ENCODE peak calls at places on chromosome 21, in four cellular contexts. P is GM23338, U is HCT116, R is PC-9. H is an unnamed sample.

GRCh38 chr21:43025636-43026180 is 49.9 kb downstream of the CBS start:
- DNase-seq in U (no peak), P (no peak), R (peak; percentile 95), H (no peak)

GRCh38 chr21:42660118-42660470 is 6.7 kb downstream of the PDE9A start:
- DNase-seq in U (no peak), P (no peak), R (no peak), H (no peak)

GRCh38 chr21:43643193-43643592 is 16.1 kb downstream of the HSF2BP start:
- DNase-seq in P (no peak), R (no peak), U (no peak), H (no peak)

GRCh38 chr21:45289655-45290515 is 2.2 kb upstream of the POFUT2 start:
- DNase-seq in U (peak; percentile 35), R (no peak), P (peak; percentile 47), H (peak; percentile 30)

GRCh38 chr21:44424608-44425306 is 30.6 kb upstream of the LRRC3 start:
- DNase-seq in R (no peak), U (no peak), P (no peak), H (no peak)

GRCh38 chr21:45300786-45301520 is 13.3 kb upstream of the POFUT2 start:
- DNase-seq in P (no peak), R (no peak), U (no peak), H (no peak)

GRCh38 chr21:46171996-46172862 is 12.0 kb downstream of the SPATC1L start:
- DNase-seq in P (no peak), U (no peak), R (no peak), H (no peak)

GRCh38 chr21:44836666-44837471 is 19.0 kb upstream of the SUMO3 start:
- DNase-seq in P (no peak), R (peak; percentile 49), U (no peak), H (peak; percentile 35)

GRCh38 chr21:45324430-45325205 is 36.9 kb upstream of the POFUT2 start:
- DNase-seq in R (no peak), U (no peak), P (no peak), H (no peak)

GRCh38 chr21:46048926-46049889 is 48.7 kb upstream of the COL6A2 start:
- DNase-seq in U (no peak), P (peak; percentile 46), R (peak; percentile 88), H (peak; percentile 94)

GRCh38 chr21:39670741-39671140 is 58.0 kb downstream of the B3GALT5 start:
- DNase-seq in P (no peak), R (no peak), U (no peak), H (no peak)

GRCh38 chr21:44421901-44422840 is 33.1 kb upstream of the LRRC3 start:
- DNase-seq in P (no peak), R (no peak), U (no peak), H (no peak)

GRCh38 chr21:14290584-14290983 is 74.6 kb downstream of the RBM11 start:
- DNase-seq in U (no peak), P (no peak), R (no peak), H (no peak)

GRCh38 chr21:44736291-44737004 is 25.1 kb upstream of the TSPEAR start:
- DNase-seq in R (peak; percentile 84), U (no peak), P (no peak), H (peak; percentile 93)

DNA sequence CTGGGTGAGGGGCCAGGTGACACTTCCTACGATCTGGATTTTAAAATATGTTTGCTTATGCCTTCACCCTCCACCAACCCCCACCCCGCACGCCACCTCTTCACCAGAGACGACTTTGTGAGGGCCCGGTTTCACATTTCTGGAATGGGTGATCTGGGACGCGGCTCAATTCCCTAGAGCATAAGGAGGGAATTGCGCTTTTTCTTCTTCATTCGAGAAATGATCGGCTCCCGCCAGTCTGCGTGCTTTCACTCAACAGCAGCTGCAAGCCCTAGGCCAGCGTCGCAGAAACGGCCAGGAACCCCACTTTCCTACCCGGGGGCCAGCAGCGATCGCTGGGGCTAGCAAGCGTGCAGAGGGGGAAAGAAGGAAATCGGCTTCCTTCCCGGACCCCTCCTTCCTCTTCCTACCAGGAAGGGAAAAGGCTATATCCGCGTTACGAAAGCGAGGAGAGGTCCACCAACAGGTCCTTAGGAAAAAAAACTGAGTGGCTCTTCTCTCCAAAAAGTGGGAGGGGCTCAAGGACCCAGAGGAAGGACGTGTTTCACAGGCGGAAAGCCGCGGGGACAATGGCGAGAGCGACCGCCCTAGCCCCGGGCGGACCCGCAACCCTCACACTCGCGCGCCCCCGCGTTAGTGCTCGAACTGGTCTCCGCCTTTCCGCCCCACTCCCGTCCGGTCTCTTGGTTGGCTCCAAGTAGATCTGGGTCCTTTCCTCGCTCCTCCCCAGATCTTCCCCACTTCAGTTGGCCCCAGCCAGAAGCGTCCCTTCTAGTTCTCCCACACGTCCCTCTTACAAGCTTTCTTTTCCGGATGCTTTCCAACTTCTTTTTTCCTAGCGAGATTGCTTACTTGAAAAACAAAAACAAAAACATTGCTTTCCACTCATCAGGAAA is 1.1 kb upstream of the ADAMTS1 start:
- DNase-seq in P (peak; percentile 81), U (no peak), R (no peak), H (peak; percentile 69)
- TF ChIP-seq EZH2 in P (peak; percentile 7), U (no peak), R (no peak), H (no peak)

GRCh38 chr21:26032263-26032662 is 138.3 kb downstream of the APP start:
- DNase-seq in R (no peak), P (no peak), U (no peak), H (peak; percentile 52)
- TF ChIP-seq CTCF in R (no peak), P (peak; percentile 15), U (peak; percentile 21), H (peak; percentile 64)

DNA sequence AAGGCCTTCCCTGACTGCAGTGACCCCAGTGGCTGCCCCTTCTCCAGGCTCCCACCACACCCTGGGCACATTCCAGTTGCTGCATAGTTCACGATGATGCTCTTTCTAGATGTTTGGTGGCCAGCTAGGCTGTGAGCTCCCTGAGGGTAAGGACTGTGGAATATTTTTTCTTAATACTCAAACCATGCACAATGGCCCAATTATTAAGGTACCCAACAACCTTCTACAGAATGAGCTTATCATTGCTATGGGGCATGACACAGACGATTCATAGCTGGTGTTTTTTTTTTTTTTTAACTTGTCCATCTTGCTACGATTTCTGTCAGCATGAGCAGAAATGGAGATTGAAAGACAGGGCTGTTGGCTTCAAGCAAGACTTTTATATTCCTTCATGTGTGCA is 68.9 kb upstream of the CLDN14 start:
- DNase-seq in U (no peak), P (no peak), R (no peak), H (no peak)
- H3K9me2 ChIP-seq in U (no peaks in the 10 kb centered on the region), P (peaks cover 6% of the 10 kb centered on the region), R (no peaks in the 10 kb centered on the region), H (no peaks in the 10 kb centered on the region)

DNA sequence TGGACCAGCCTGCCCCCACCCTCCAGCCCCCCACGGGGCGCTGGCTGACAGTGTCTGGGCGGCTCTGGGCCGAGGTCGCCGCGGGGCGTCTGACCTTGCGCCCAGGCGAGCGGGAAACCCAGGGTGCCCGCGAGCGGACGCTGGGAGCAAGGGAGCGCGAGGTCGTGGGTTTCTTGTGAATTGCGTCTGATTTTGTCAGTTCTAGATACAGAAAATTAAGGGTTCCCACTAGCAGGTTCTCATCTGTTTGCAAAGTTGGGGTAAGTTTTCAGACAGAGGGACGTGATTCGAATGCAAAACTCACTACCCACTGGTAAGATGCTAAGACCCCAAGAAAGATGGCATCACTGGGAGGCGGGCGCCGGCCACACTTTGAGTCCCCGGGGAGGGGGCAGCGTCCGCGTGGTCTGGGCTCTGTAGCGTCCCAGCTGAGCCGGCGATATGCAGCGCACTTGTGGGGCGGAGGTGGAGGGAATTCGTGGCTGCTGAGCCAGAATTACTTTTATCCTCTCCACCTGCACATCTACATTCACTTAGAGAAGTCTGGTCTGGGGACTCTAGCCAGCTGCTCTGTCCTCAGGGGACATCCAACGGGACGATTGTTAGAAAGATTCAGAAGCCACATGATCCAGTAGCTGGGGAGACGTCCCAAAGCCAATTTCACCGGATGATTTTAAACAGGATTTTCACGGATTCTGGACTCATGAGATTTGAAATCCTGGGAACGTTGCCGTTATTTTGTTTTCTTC is 1.0 kb downstream of the JAM2 start:
- DNase-seq in R (no peak), U (no peak), P (peak; percentile 74), H (no peak)
- TF ChIP-seq EZH2 in R (no peak), U (no peak), P (no peak), H (no peak)